ENCODE peak calls at places on chromosomes 12 and 14, in seven cellular contexts. Z is H9, C is B cell, N is astrocyte of the spinal cord, V is endodermal cell, L is foreskin fibroblast, E is K562. X is an unnamed sample.

GRCh38 chr12:102955926-102956737 is 1.3 kb upstream of the ASCL1 start:
- DNase-seq in Z (peak), C (no peak), N (no peak), V (peak), L (no peak), E (no peak), X (peak)

GRCh38 chr12:11650697-11651281 is 1.3 kb downstream of the ETV6 start:
- DNase-seq in Z (no peak), C (peak), N (peak), V (peak), L (peak), E (no peak), X (no peak)

GRCh38 chr12:2163172-2163927 is 110.6 kb downstream of the CACNA1C start:
- DNase-seq in Z (no peak), C (no peak), N (peak), V (no peak), L (peak), E (peak), X (no peak)

GRCh38 chr12:95601626-95602025 is 50.4 kb upstream of the USP44 start:
- DNase-seq in Z (no peak), C (no peak), N (peak), V (no peak), L (peak), E (no peak), X (no peak)

GRCh38 chr12:15544589-15544988 is 222.3 kb downstream of the PTPRO start:
- DNase-seq in Z (no peak), C (no peak), N (no peak), V (no peak), L (no peak), E (no peak), X (no peak)

GRCh38 chr12:24838531-24838950 is 110.4 kb downstream of the BCAT1 start:
- DNase-seq in Z (no peak), C (no peak), N (peak), V (no peak), L (peak), E (no peak), X (no peak)

GRCh38 chr12:1553987-1554982 is 40.1 kb downstream of the FBXL14 start:
- DNase-seq in Z (peak), C (peak), N (no peak), V (no peak), L (no peak), E (no peak), X (no peak)

GRCh38 chr12:42360747-42361403 is 34.9 kb downstream of the PPHLN1 start:
- DNase-seq in Z (no peak), C (no peak), N (no peak), V (no peak), L (peak), E (no peak), X (no peak)

GRCh38 chr14:24075485-24076301 is 4.3 kb downstream of the CPNE6 start:
- DNase-seq in Z (no peak), C (peak), N (no peak), V (no peak), L (no peak), E (no peak), X (no peak)

GRCh38 chr12:116406529-116406928 is 129.0 kb upstream of the MED13L start:
- DNase-seq in Z (peak), C (no peak), N (no peak), V (peak), L (peak), E (peak), X (peak)

GRCh38 chr12:51631591-51631990 is 40.6 kb downstream of the SCN8A start:
- DNase-seq in Z (no peak), C (no peak), N (peak), V (no peak), L (peak), E (no peak), X (no peak)

GRCh38 chr12:132161046-132161781 is 17.0 kb downstream of the NOC4L start:
- DNase-seq in Z (no peak), C (no peak), N (peak), V (no peak), L (no peak), E (no peak), X (peak)

GRCh38 chr12:132163041-132163910 is 19.0 kb downstream of the NOC4L start:
- DNase-seq in Z (no peak), C (no peak), N (no peak), V (no peak), L (no peak), E (no peak), X (peak)

GRCh38 chr12:132163911-132164288 is 19.6 kb downstream of the NOC4L start:
- DNase-seq in Z (no peak), C (no peak), N (no peak), V (no peak), L (no peak), E (no peak), X (peak)

GRCh38 chr12:132161796-132162507 is 17.7 kb downstream of the NOC4L start:
- DNase-seq in Z (no peak), C (no peak), N (no peak), V (no peak), L (no peak), E (no peak), X (peak)

DNA sequence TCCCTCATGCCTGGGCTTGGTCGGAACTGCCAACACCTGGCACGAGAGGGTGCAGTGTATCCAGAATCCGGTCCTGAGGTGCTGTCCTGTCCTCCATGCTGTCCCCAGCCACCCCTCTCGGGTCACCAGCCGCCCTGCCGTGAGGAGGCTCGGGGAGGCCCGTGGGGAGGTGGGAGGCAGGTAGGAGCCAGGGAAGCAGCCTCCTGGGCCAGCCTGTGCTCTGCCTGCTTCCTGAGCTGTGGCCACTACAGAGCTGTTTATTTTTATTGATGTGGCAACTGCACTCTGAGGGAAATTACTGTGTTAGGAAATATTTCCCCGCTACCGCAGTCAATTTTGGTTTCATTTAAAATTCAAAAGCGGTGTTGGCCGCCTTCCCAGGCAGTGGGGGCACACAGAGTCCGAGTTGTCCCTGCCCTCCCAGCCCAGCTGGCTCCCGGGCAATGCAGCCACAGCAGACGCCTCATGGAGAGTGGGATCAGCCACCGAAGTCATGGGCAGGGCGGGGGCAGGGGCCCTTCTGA is 18.3 kb downstream of the NOC4L start:
- DNase-seq in Z (no peak), C (no peak), N (peak), V (no peak), L (peak), E (no peak), X (peak)
- TF ChIP-seq CTCF in Z (no peak), C (no peak), N (no peak), V (no peak), L (no peak), E (no peak), X (no peak)

DNA sequence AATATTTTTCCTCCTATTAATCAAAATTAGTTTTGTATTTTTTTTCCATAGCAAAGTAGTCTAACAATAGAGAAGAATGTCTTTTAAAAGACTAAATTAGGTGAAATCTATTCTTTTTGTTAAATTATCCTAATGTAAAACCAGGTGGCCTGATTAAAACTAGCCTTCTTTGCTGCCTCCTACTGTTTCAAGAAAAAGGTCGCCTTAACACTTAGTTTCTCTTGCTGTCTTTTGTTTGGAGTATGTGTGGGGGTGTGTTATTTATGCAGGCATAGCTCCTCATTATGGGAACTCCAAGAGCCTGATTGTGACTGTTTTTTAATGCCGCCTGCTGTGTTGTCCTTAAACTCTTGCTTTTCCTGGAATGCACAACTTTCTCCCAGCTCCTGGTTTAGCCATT is 855.3 kb downstream of the DIO2 start:
- DNase-seq in Z (no peak), C (no peak), N (peak), V (peak), L (no peak), E (no peak), X (no peak)
- TF ChIP-seq CTCF in Z (peak), C (no peak), N (peak), V (peak), L (peak), E (no peak), X (no peak)

DNA sequence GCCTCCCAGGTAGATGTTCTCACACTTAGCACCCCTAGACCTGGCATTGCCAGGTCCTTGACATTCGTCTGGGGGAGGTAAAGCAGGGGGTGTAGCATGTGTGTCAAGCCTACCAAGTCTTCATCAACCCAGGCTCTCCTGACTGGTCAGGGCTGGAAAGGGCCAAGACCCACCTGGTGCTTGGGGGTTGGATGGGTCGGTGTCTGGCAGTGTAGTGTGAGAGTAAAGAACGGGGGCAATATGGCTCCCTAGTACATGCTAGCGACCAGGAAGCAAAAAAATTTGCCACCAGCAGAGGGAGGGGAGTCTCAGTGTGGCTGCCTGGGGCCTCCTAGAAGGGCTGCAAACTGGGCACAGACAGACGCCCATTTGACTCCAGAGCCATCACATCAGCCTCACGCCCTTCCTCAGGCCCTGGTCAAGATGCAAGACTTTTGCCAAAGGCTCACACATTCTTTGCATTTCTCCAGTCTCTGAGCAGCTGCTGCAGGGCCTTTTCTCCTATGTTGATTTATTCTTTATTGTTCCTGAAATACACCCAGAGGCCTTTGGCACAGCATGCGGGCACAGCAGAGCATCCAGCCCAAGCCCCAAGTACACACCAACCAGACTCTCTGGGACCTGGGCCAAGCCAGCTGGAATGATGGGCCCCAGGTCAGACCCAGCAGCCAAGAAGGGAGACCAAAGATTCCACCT is 38.3 kb upstream of the PNMA1 start:
- DNase-seq in Z (peak), C (no peak), N (peak), V (no peak), L (peak), E (no peak), X (no peak)
- TF ChIP-seq CTCF in Z (peak), C (peak), N (peak), V (peak), L (peak), E (no peak), X (no peak)

GRCh38 chr12:56266634-56267442 is at the start of gene COQ10A:
- DNase-seq in Z (peak), C (peak), N (peak), V (peak), L (peak), E (peak), X (peak)

GRCh38 chr12:56267443-56268071 is 815 bp downstream of the COQ10A start:
- DNase-seq in Z (peak), C (no peak), N (no peak), V (no peak), L (no peak), E (peak), X (peak)

GRCh38 chr12:56274299-56274698 is 7.6 kb downstream of the COQ10A start:
- DNase-seq in Z (no peak), C (no peak), N (no peak), V (no peak), L (no peak), E (no peak), X (no peak)

DNA sequence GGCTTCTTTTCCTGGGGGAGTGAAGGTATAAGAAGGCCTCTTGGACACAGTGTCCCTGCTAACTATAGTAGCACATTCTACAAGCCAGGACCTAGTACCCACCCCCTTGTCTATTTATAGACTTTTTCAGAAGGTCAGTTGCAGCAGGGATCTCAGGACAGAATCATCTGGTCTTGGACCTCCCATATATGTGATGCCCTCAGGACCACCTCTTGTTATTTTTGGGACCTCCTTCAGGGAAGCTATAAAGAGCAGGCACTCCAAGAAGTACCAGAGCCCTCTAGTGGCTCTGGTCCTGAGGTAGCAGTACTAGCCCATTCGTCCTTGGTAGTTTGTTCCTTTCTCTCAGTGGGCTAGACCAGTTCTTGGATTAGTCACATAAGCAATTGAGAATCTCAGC is 4.3 kb downstream of the COQ10A start:
- DNase-seq in Z (no peak), C (no peak), N (peak), V (peak), L (peak), E (peak), X (no peak)
- TF ChIP-seq CTCF in Z (peak), C (no peak), N (peak), V (peak), L (peak), E (peak), X (no peak)

GRCh38 chr12:52870361-52871290 is 21.8 kb upstream of the KRT78 start:
- DNase-seq in Z (peak), C (peak), N (peak), V (peak), L (peak), E (peak), X (peak)
- TF ChIP-seq CTCF in Z (peak), C (peak), N (peak), V (peak), L (peak), E (peak), X (peak)

GRCh38 chr12:56105503-56105902 is 1.1 kb downstream of the PA2G4 start:
- DNase-seq in Z (no peak), C (no peak), N (no peak), V (no peak), L (no peak), E (peak), X (no peak)

GRCh38 chr12:56104109-56104814 is at the start of gene PA2G4:
- DNase-seq in Z (peak), C (peak), N (peak), V (peak), L (peak), E (peak), X (peak)

GRCh38 chr12:56103066-56103711 is 1.2 kb upstream of the PA2G4 start:
- DNase-seq in Z (no peak), C (no peak), N (no peak), V (no peak), L (no peak), E (peak), X (no peak)

GRCh38 chr12:56103823-56104108 is 593 bp upstream of the PA2G4 start:
- DNase-seq in Z (no peak), C (no peak), N (no peak), V (no peak), L (no peak), E (no peak), X (no peak)

DNA sequence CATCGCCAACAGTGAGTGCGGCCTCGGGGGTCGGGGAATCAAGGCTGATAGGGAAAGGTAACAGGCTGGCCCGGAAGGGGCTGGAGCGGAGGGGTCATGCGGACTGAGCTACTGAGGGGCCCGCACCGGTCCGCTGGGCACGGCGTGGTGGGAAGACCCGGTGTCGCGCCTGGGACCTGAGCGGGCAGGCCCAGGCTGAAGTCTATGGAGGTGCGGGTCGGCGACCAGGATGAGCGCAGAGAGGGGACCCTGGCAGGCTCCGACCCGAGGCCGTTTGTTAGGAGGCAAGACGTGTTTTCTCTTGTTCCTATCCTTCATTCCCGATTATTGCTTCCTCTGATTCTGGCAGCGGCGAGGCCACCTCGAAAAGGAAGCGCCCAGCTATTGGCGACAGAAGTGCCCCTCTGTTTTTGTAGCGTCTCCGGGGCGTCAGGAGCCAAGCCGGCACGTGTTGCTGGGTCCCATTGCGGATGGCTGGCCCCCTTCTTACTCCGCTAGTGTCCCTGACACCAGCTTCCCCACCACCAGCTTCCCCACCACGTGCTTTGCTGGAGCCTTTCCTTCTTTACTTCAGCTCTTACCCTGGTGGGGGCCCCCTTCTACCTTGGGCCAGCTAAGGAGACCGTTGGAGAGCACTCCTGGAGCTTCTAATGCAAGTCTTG is 587 bp downstream of the PA2G4 start:
- DNase-seq in Z (no peak), C (no peak), N (no peak), V (no peak), L (peak), E (peak), X (peak)
- TF ChIP-seq CTCF in Z (no peak), C (no peak), N (peak), V (no peak), L (no peak), E (peak), X (no peak)

GRCh38 chr14:104149278-104149595 is 10.8 kb downstream of the KIF26A start:
- DNase-seq in Z (no peak), C (no peak), N (no peak), V (no peak), L (no peak), E (no peak), X (no peak)

GRCh38 chr14:104151028-104151385 is 12.6 kb downstream of the KIF26A start:
- DNase-seq in Z (no peak), C (no peak), N (no peak), V (no peak), L (no peak), E (no peak), X (no peak)

GRCh38 chr14:104151546-104152245 is 13.3 kb downstream of the KIF26A start:
- DNase-seq in Z (no peak), C (no peak), N (no peak), V (no peak), L (no peak), E (no peak), X (no peak)

GRCh38 chr14:104149617-104150141 is 11.3 kb downstream of the KIF26A start:
- DNase-seq in Z (peak), C (no peak), N (peak), V (peak), L (no peak), E (no peak), X (peak)

DNA sequence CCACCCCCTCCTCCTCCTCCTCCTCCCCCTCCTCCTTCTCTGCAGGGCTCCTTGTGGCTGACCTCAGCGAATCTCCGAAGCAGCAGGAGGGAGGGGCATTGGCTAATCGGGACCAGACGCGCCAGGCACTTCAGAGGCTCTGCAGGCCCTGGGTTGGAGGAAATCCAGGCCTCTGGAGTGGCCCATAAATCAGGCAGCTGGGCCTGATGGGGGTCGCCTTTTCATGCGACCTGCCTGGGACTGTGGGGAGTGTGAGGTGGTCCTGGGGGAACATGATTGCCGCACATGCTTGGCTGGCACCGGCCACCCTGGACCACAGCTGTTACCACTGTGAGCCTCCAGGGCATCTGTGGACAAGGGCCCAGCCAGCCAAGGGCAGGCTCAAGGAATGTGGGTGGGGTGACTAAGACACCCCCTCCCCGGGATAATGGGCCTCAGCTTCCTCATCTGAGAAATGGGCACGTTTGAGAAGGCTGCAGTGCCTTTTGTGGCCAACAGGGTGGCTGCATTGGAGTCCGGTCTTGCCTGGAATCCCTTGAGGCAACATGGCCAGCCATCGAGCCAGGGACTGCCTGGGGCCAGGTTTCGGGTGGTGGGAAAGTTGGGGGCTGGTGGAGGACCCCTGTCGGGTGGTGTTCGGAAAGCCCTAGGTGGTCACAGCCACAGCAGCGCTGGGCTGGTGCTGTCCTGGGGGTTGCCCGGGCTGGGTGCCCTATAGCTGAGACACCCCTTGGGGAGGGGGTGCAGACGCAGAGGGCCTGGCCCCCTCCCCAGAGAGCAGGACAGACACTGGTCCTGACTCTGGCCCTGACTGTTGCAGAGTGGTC is 12.0 kb downstream of the KIF26A start:
- DNase-seq in Z (peak), C (no peak), N (peak), V (peak), L (peak), E (no peak), X (peak)
- TF ChIP-seq CTCF in Z (peak), C (peak), N (no peak), V (peak), L (peak), E (no peak), X (peak)

GRCh38 chr14:74049886-74050495 is 30.8 kb downstream of the BBOF1 start:
- DNase-seq in Z (no peak), C (no peak), N (no peak), V (no peak), L (peak), E (no peak), X (no peak)

GRCh38 chr14:74042296-74042695 is 23.1 kb downstream of the BBOF1 start:
- DNase-seq in Z (no peak), C (no peak), N (no peak), V (no peak), L (no peak), E (no peak), X (no peak)

GRCh38 chr14:74048291-74048690 is 29.1 kb downstream of the BBOF1 start:
- DNase-seq in Z (peak), C (no peak), N (peak), V (peak), L (no peak), E (peak), X (no peak)
- TF ChIP-seq CTCF in Z (peak), C (no peak), N (peak), V (peak), L (no peak), E (peak), X (no peak)

GRCh38 chr12:6469092-6469491 is 1.4 kb downstream of the VAMP1 start:
- DNase-seq in Z (no peak), C (no peak), N (no peak), V (no peak), L (no peak), E (no peak), X (no peak)

GRCh38 chr12:6471992-6472366 is 1.5 kb upstream of the VAMP1 start:
- DNase-seq in Z (no peak), C (no peak), N (no peak), V (no peak), L (peak), E (no peak), X (no peak)

GRCh38 chr12:6472491-6472890 is 2.0 kb upstream of the VAMP1 start:
- DNase-seq in Z (no peak), C (no peak), N (no peak), V (no peak), L (no peak), E (no peak), X (no peak)

GRCh38 chr12:6469609-6470374 is 685 bp downstream of the VAMP1 start:
- DNase-seq in Z (no peak), C (no peak), N (no peak), V (no peak), L (peak), E (peak), X (no peak)

GRCh38 chr12:6470375-6471163 is at the start of gene VAMP1:
- DNase-seq in Z (peak), C (peak), N (peak), V (peak), L (peak), E (peak), X (peak)
- TF ChIP-seq CTCF in Z (no peak), C (no peak), N (no peak), V (no peak), L (no peak), E (no peak), X (no peak)

X was measured in glutamatergic neuron.